ENCODE peak calls at places on chromosomes 5 and 9, in four cellular contexts. One of them, this sample, is unnamed.

GRCh38 chr9:137051145-137051724 is 2.6 kb downstream of the ENTPD2 start:
- DNase-seq in NCI-H2029 treated with DMSO at 0.1 percent for 48 hours: no peak
- DNase-seq in OCI-M1: no peak
- DNase-seq in HFFc6: no peak
- DNase-seq in this sample: no peak

GRCh38 chr5:133117930-133118445 is 66.2 kb downstream of the HSPA4 start:
- DNase-seq in NCI-H2029 treated with DMSO at 0.1 percent for 48 hours: no peak
- DNase-seq in OCI-M1: no peak
- DNase-seq in HFFc6: no peak
- DNase-seq in this sample: no peak

GRCh38 chr9:69582544-69583297 is 89.5 kb downstream of the APBA1 start:
- DNase-seq in NCI-H2029 treated with DMSO at 0.1 percent for 48 hours: no peak
- DNase-seq in OCI-M1: no peak
- DNase-seq in HFFc6: no peak
- DNase-seq in this sample: no peak

GRCh38 chr9:70034292-70034711 is 9.3 kb upstream of the MAMDC2 start:
- DNase-seq in HFFc6: no peak
- DNase-seq in OCI-M1: no peak
- DNase-seq in NCI-H2029 treated with DMSO at 0.1 percent for 48 hours: no peak
- DNase-seq in this sample: no peak

GRCh38 chr9:121780641-121781040 is 129.2 kb downstream of the DAB2IP start:
- DNase-seq in NCI-H2029 treated with DMSO at 0.1 percent for 48 hours: no peak
- DNase-seq in OCI-M1: no peak
- DNase-seq in HFFc6: no peak
- DNase-seq in this sample: no peak

GRCh38 chr9:130732131-130732530 is 38.6 kb downstream of the EXOSC2 start:
- DNase-seq in NCI-H2029 treated with DMSO at 0.1 percent for 48 hours: peak
- DNase-seq in HFFc6: no peak
- DNase-seq in OCI-M1: peak
- DNase-seq in this sample: no peak

GRCh38 chr5:2686296-2686695 is 65.2 kb downstream of the IRX2 start:
- DNase-seq in OCI-M1: no peak
- DNase-seq in NCI-H2029 treated with DMSO at 0.1 percent for 48 hours: peak
- DNase-seq in HFFc6: no peak
- DNase-seq in this sample: no peak

GRCh38 chr5:78787763-78788162 is 139.2 kb upstream of the LHFPL2 start:
- DNase-seq in HFFc6: no peak
- DNase-seq in NCI-H2029 treated with DMSO at 0.1 percent for 48 hours: no peak
- DNase-seq in OCI-M1: no peak
- DNase-seq in this sample: no peak

GRCh38 chr5:157486861-157487260 is 26.8 kb downstream of the NIPAL4 start:
- DNase-seq in NCI-H2029 treated with DMSO at 0.1 percent for 48 hours: no peak
- DNase-seq in HFFc6: no peak
- DNase-seq in OCI-M1: no peak
- DNase-seq in this sample: no peak

GRCh38 chr5:100757618-100758017 is 145.5 kb downstream of the ST8SIA4 start:
- DNase-seq in OCI-M1: no peak
- DNase-seq in NCI-H2029 treated with DMSO at 0.1 percent for 48 hours: no peak
- DNase-seq in HFFc6: no peak
- DNase-seq in this sample: peak

GRCh38 chr9:99488109-99489042 is 266.3 kb downstream of the SEC61B start:
- DNase-seq in OCI-M1: no peak
- DNase-seq in NCI-H2029 treated with DMSO at 0.1 percent for 48 hours: no peak
- DNase-seq in HFFc6: no peak
- DNase-seq in this sample: peak

GRCh38 chr9:28234899-28235277 is 661.6 kb upstream of the C9orf72 start:
- DNase-seq in HFFc6: no peak
- DNase-seq in OCI-M1: peak
- DNase-seq in NCI-H2029 treated with DMSO at 0.1 percent for 48 hours: no peak
- DNase-seq in this sample: no peak

GRCh38 chr5:670396-671270 is 22.5 kb downstream of the TPPP start:
- DNase-seq in NCI-H2029 treated with DMSO at 0.1 percent for 48 hours: no peak
- DNase-seq in OCI-M1: no peak
- DNase-seq in HFFc6: no peak
- DNase-seq in this sample: no peak

GRCh38 chr9:85289142-85289541 is 452.6 kb downstream of the AGTPBP1 start:
- DNase-seq in HFFc6: no peak
- DNase-seq in OCI-M1: no peak
- DNase-seq in NCI-H2029 treated with DMSO at 0.1 percent for 48 hours: no peak
- DNase-seq in this sample: no peak

GRCh38 chr9:108271646-108272349 is 584.0 kb downstream of the ACTL7B start:
- DNase-seq in NCI-H2029 treated with DMSO at 0.1 percent for 48 hours: peak
- DNase-seq in OCI-M1: peak
- DNase-seq in HFFc6: peak
- DNase-seq in this sample: peak

GRCh38 chr9:31393240-31393639 is 991.2 kb upstream of the ACO1 start:
- DNase-seq in HFFc6: no peak
- DNase-seq in NCI-H2029 treated with DMSO at 0.1 percent for 48 hours: no peak
- DNase-seq in OCI-M1: peak
- DNase-seq in this sample: no peak